ENCODE peak calls at places on chromosome 10, in eight cellular contexts. One of them, this sample, is unnamed.
A peak's percentile ranks its signal among the peaks of the same experiment; 100 is the strongest.

GRCh38 chr10:18008989-18009388 is 57.3 kb downstream of the SLC39A12 start:
- DNase-seq in activated T-cell treated with anti-CD3 and anti-CD28 coated beads, Interleukin-2, amount 50 U/mL, for 72 hours: no peak
- DNase-seq in stimulated activated CD4-positive, alpha-beta T cell treated with anti-CD3 and anti-CD28 coated beads, Interleukin-1b, Interleukin-23, amount 100 ng/mL, for 24 hours: no peak
- DNase-seq in cardiac muscle cell: no peak
- DNase-seq in Caco-2: no peak
- DNase-seq in MM.1S: no peak
- DNase-seq in HFFc6: no peak
- DNase-seq in A549: no peak
- DNase-seq in this sample: no peak

GRCh38 chr10:95755511-95756004 is 405 bp upstream of the ENTPD1 start:
- DNase-seq in activated T-cell treated with anti-CD3 and anti-CD28 coated beads, Interleukin-2, amount 50 U/mL, for 72 hours: no peak
- DNase-seq in stimulated activated CD4-positive, alpha-beta T cell treated with anti-CD3 and anti-CD28 coated beads, Interleukin-1b, Interleukin-23, amount 100 ng/mL, for 24 hours: no peak
- DNase-seq in cardiac muscle cell: peak; percentile 13
- DNase-seq in Caco-2: peak; percentile 55
- DNase-seq in MM.1S: no peak
- DNase-seq in HFFc6: no peak
- DNase-seq in A549: no peak
- DNase-seq in this sample: peak; percentile 6

GRCh38 chr10:142371-142770 is 7.1 kb downstream of the ZMYND11 start:
- DNase-seq in activated T-cell treated with anti-CD3 and anti-CD28 coated beads, Interleukin-2, amount 50 U/mL, for 72 hours: no peak
- DNase-seq in stimulated activated CD4-positive, alpha-beta T cell treated with anti-CD3 and anti-CD28 coated beads, Interleukin-1b, Interleukin-23, amount 100 ng/mL, for 24 hours: no peak
- DNase-seq in cardiac muscle cell: no peak
- DNase-seq in Caco-2: no peak
- DNase-seq in MM.1S: no peak
- DNase-seq in HFFc6: no peak
- DNase-seq in A549: no peak
- DNase-seq in this sample: no peak

GRCh38 chr10:72276013-72276387 is 2.3 kb downstream of the DDIT4 start:
- DNase-seq in activated T-cell treated with anti-CD3 and anti-CD28 coated beads, Interleukin-2, amount 50 U/mL, for 72 hours: peak; percentile 58
- DNase-seq in stimulated activated CD4-positive, alpha-beta T cell treated with anti-CD3 and anti-CD28 coated beads, Interleukin-1b, Interleukin-23, amount 100 ng/mL, for 24 hours: no peak
- DNase-seq in cardiac muscle cell: no peak
- DNase-seq in Caco-2: no peak
- DNase-seq in MM.1S: no peak
- DNase-seq in HFFc6: no peak
- DNase-seq in A549: no peak
- DNase-seq in this sample: no peak

GRCh38 chr10:48509974-48510692 is 94.7 kb downstream of the ARHGAP22 start:
- DNase-seq in activated T-cell treated with anti-CD3 and anti-CD28 coated beads, Interleukin-2, amount 50 U/mL, for 72 hours: no peak
- DNase-seq in stimulated activated CD4-positive, alpha-beta T cell treated with anti-CD3 and anti-CD28 coated beads, Interleukin-1b, Interleukin-23, amount 100 ng/mL, for 24 hours: no peak
- DNase-seq in cardiac muscle cell: peak; percentile 62
- DNase-seq in Caco-2: peak; percentile 49
- DNase-seq in MM.1S: no peak
- DNase-seq in HFFc6: no peak
- DNase-seq in A549: peak; percentile 21
- DNase-seq in this sample: peak; percentile 20

GRCh38 chr10:35910234-35910633 is 268.1 kb upstream of the FZD8 start:
- DNase-seq in activated T-cell treated with anti-CD3 and anti-CD28 coated beads, Interleukin-2, amount 50 U/mL, for 72 hours: no peak
- DNase-seq in stimulated activated CD4-positive, alpha-beta T cell treated with anti-CD3 and anti-CD28 coated beads, Interleukin-1b, Interleukin-23, amount 100 ng/mL, for 24 hours: no peak
- DNase-seq in cardiac muscle cell: no peak
- DNase-seq in Caco-2: no peak
- DNase-seq in MM.1S: no peak
- DNase-seq in HFFc6: peak; percentile 81
- DNase-seq in A549: no peak
- DNase-seq in this sample: no peak

GRCh38 chr10:106506509-106507265 is 657.8 kb downstream of the SORCS1 start:
- DNase-seq in activated T-cell treated with anti-CD3 and anti-CD28 coated beads, Interleukin-2, amount 50 U/mL, for 72 hours: no peak
- DNase-seq in stimulated activated CD4-positive, alpha-beta T cell treated with anti-CD3 and anti-CD28 coated beads, Interleukin-1b, Interleukin-23, amount 100 ng/mL, for 24 hours: no peak
- DNase-seq in cardiac muscle cell: no peak
- DNase-seq in Caco-2: no peak
- DNase-seq in MM.1S: no peak
- DNase-seq in HFFc6: peak; percentile 13
- DNase-seq in A549: no peak
- DNase-seq in this sample: no peak

GRCh38 chr10:79061441-79062315 is 7.1 kb upstream of the ZMIZ1 start:
- DNase-seq in activated T-cell treated with anti-CD3 and anti-CD28 coated beads, Interleukin-2, amount 50 U/mL, for 72 hours: no peak
- DNase-seq in stimulated activated CD4-positive, alpha-beta T cell treated with anti-CD3 and anti-CD28 coated beads, Interleukin-1b, Interleukin-23, amount 100 ng/mL, for 24 hours: no peak
- DNase-seq in cardiac muscle cell: no peak
- DNase-seq in Caco-2: no peak
- DNase-seq in MM.1S: no peak
- DNase-seq in HFFc6: no peak
- DNase-seq in A549: no peak
- DNase-seq in this sample: no peak

GRCh38 chr10:27581225-27581624 is 77.1 kb downstream of the RAB18 start:
- DNase-seq in activated T-cell treated with anti-CD3 and anti-CD28 coated beads, Interleukin-2, amount 50 U/mL, for 72 hours: no peak
- DNase-seq in stimulated activated CD4-positive, alpha-beta T cell treated with anti-CD3 and anti-CD28 coated beads, Interleukin-1b, Interleukin-23, amount 100 ng/mL, for 24 hours: no peak
- DNase-seq in cardiac muscle cell: no peak
- DNase-seq in Caco-2: no peak
- DNase-seq in MM.1S: no peak
- DNase-seq in HFFc6: no peak
- DNase-seq in A549: no peak
- DNase-seq in this sample: no peak

GRCh38 chr10:95430231-95430951 is 130.8 kb downstream of the SORBS1 start:
- DNase-seq in activated T-cell treated with anti-CD3 and anti-CD28 coated beads, Interleukin-2, amount 50 U/mL, for 72 hours: peak; percentile 33
- DNase-seq in stimulated activated CD4-positive, alpha-beta T cell treated with anti-CD3 and anti-CD28 coated beads, Interleukin-1b, Interleukin-23, amount 100 ng/mL, for 24 hours: no peak
- DNase-seq in cardiac muscle cell: peak; percentile 77
- DNase-seq in Caco-2: peak; percentile 76
- DNase-seq in MM.1S: peak; percentile 84
- DNase-seq in HFFc6: peak; percentile 6
- DNase-seq in A549: peak; percentile 70
- DNase-seq in this sample: peak; percentile 65

GRCh38 chr10:11881477-11882417 is 58.6 kb downstream of the PROSER2 start:
- DNase-seq in activated T-cell treated with anti-CD3 and anti-CD28 coated beads, Interleukin-2, amount 50 U/mL, for 72 hours: no peak
- DNase-seq in stimulated activated CD4-positive, alpha-beta T cell treated with anti-CD3 and anti-CD28 coated beads, Interleukin-1b, Interleukin-23, amount 100 ng/mL, for 24 hours: no peak
- DNase-seq in cardiac muscle cell: no peak
- DNase-seq in Caco-2: peak; percentile 79
- DNase-seq in MM.1S: no peak
- DNase-seq in HFFc6: peak; percentile 25
- DNase-seq in A549: peak; percentile 62
- DNase-seq in this sample: peak; percentile 89